ENCODE peak calls at places on chromosome 12, in seven cellular contexts. Z, J, V, A, U, M and F are unnamed samples.

GRCh38 chr12:122206976-122207375 is 3.5 kb downstream of the B3GNT4 start:
- DNase-seq in V (no peak), U (no peak), J (no peak), A (no peak), M (no peak), Z (no peak), F (no peak)

GRCh38 chr12:131639270-131639940 is 71.5 kb upstream of the SFSWAP start:
- DNase-seq in M (no peak), A (peak), Z (no peak), U (no peak), V (no peak), J (no peak), F (no peak)

GRCh38 chr12:39782026-39782545 is 162.5 kb upstream of the ABCD2 start:
- DNase-seq in J (no peak), M (no peak), A (no peak), V (no peak), U (no peak), Z (no peak), F (no peak)

GRCh38 chr12:132466241-132467188 is 23.4 kb upstream of the FBRSL1 start:
- DNase-seq in A (no peak), J (no peak), M (no peak), V (no peak), Z (no peak), U (no peak), F (no peak)

GRCh38 chr12:87382959-87383591 is 646.1 kb downstream of the C12orf50 start:
- DNase-seq in U (no peak), Z (no peak), J (no peak), V (no peak), A (no peak), M (no peak), F (no peak)

GRCh38 chr12:3084742-3085141 is 7.6 kb downstream of the TSPAN9 start:
- DNase-seq in J (no peak), U (peak), Z (no peak), M (no peak), A (no peak), V (no peak), F (no peak)

GRCh38 chr12:71973687-71974086 is 35.0 kb downstream of the TPH2 start:
- DNase-seq in Z (no peak), J (no peak), V (no peak), U (no peak), A (no peak), M (no peak), F (no peak)

GRCh38 chr12:26936559-26937442 is 980 bp downstream of the INTS13 start:
- DNase-seq in U (no peak), M (no peak), Z (no peak), J (no peak), V (no peak), A (no peak), F (no peak)

GRCh38 chr12:104263580-104264358 is 39.8 kb upstream of the EID3 start:
- DNase-seq in A (peak), V (no peak), U (no peak), M (no peak), J (no peak), Z (no peak), F (no peak)

GRCh38 chr12:53097207-53097563 is 282 bp upstream of the IGFBP6 start:
- DNase-seq in V (no peak), A (peak), M (no peak), J (no peak), Z (no peak), U (no peak), F (no peak)

GRCh38 chr12:91890742-91891141 is 254.9 kb downstream of the BTG1 start:
- DNase-seq in J (no peak), V (no peak), A (no peak), M (no peak), Z (no peak), U (no peak), F (no peak)

GRCh38 chr12:39912211-39912980 is 193.5 kb downstream of the SLC2A13 start:
- DNase-seq in M (peak), V (no peak), A (no peak), Z (no peak), U (no peak), J (no peak), F (no peak)

GRCh38 chr12:48331389-48331788 is 19.3 kb downstream of the ZNF641 start:
- DNase-seq in J (no peak), U (no peak), Z (no peak), V (no peak), M (no peak), A (no peak), F (no peak)

GRCh38 chr12:39406257-39406656 is 36.7 kb downstream of the KIF21A start:
- DNase-seq in Z (no peak), V (no peak), M (no peak), U (no peak), A (no peak), J (no peak), F (no peak)

GRCh38 chr12:25130741-25131188 is 64.2 kb downstream of the DNAI7 start:
- DNase-seq in Z (peak), U (no peak), V (no peak), M (peak), A (peak), J (no peak), F (no peak)

GRCh38 chr12:1528791-1529190 is 65.6 kb downstream of the FBXL14 start:
- DNase-seq in U (no peak), M (no peak), A (no peak), V (no peak), J (no peak), Z (no peak), F (no peak)

GRCh38 chr12:92080390-92081285 is 65.0 kb downstream of the BTG1 start:
- DNase-seq in J (no peak), M (no peak), Z (no peak), A (no peak), V (no peak), U (no peak), F (no peak)

GRCh38 chr12:57401165-57401564 is 29.7 kb downstream of the R3HDM2 start:
- DNase-seq in Z (no peak), A (no peak), J (no peak), V (no peak), U (no peak), M (no peak), F (no peak)

GRCh38 chr12:58914457-58914856 is 5.8 kb downstream of the LRIG3 start:
- DNase-seq in M (no peak), Z (no peak), J (no peak), U (no peak), A (no peak), V (no peak), F (no peak)

GRCh38 chr12:29771786-29772185 is 12.0 kb downstream of the TMTC1 start:
- DNase-seq in M (no peak), V (no peak), U (no peak), J (no peak), Z (no peak), A (no peak), F (no peak)

GRCh38 chr12:24062642-24063245 is 113.3 kb upstream of the SOX5 start:
- DNase-seq in U (no peak), Z (no peak), A (no peak), M (no peak), J (no peak), V (no peak), F (no peak)

GRCh38 chr12:132142679-132143327 is 1.3 kb downstream of the DDX51 start:
- DNase-seq in Z (no peak), V (no peak), A (no peak), M (no peak), U (no peak), J (no peak), F (no peak)

GRCh38 chr12:63400746-63401145 is 249.7 kb upstream of the AVPR1A start:
- DNase-seq in V (no peak), J (no peak), U (no peak), M (peak), A (no peak), Z (no peak), F (no peak)

GRCh38 chr12:49161092-49161795 is 27.6 kb downstream of the TUBA1A start:
- DNase-seq in U (no peak), A (no peak), V (no peak), M (no peak), Z (no peak), J (no peak), F (no peak)

GRCh38 chr12:90335561-90335960 is 619.4 kb downstream of the CCER1 start:
- DNase-seq in Z (no peak), A (no peak), V (no peak), M (no peak), U (no peak), J (no peak), F (no peak)

GRCh38 chr12:88325076-88325827 is 183.1 kb downstream of the TMTC3 start:
- DNase-seq in V (no peak), M (no peak), J (no peak), U (no peak), Z (no peak), A (no peak), F (no peak)

GRCh38 chr12:55743131-55743921 is 404 bp downstream of the GDF11 start:
- DNase-seq in M (no peak), J (no peak), U (no peak), A (peak), V (peak), Z (peak), F (peak)

GRCh38 chr12:52358575-52359350 is 8.5 kb downstream of the KRT85 start:
- DNase-seq in Z (no peak), J (peak), U (no peak), A (no peak), V (peak), M (no peak), F (peak)

GRCh38 chr12:128820723-128821432 is 2.9 kb downstream of the SLC15A4 start:
- DNase-seq in U (no peak), Z (no peak), J (no peak), A (no peak), M (no peak), V (no peak), F (no peak)

GRCh38 chr12:61521258-61521657 is 738.9 kb upstream of the USP15 start:
- DNase-seq in U (no peak), A (no peak), J (no peak), M (no peak), V (no peak), Z (no peak), F (no peak)

DNA sequence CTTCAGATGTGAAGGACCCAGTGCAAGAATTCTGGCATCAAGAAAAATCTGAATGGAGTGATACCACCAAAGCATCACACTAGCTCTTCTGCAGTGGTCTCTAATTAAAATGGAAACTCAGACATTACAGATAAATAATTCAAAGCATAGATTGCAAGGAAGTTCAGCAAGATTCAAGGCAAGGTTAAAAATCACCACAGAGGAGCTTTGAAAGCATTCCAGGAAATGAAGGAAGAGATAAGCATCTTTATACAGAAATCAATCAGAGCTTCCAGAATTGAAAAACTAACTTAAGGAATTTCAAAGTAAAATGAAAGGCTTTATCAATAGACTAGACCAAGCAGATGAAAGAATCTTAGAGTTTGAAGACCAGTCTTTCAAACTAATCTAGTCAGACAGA is 20.4 kb upstream of the GLIPR1 start:
- DNase-seq in V (no peak), U (no peak), M (no peak), J (no peak), Z (no peak), A (no peak), F (no peak)
- TF ChIP-seq TAF1 in V (no peak), U (no peak), M (no peak), J (no peak), Z (no peak), A (no peak), F (no peak)

GRCh38 chr12:8692573-8692972 is 5.2 kb upstream of the RIMKLB start:
- DNase-seq in J (no peak), Z (no peak), A (peak), V (no peak), U (no peak), M (no peak), F (no peak)

GRCh38 chr12:8689606-8690175 is 8.1 kb upstream of the RIMKLB start:
- DNase-seq in J (no peak), Z (no peak), A (no peak), V (no peak), U (no peak), M (no peak), F (no peak)

DNA sequence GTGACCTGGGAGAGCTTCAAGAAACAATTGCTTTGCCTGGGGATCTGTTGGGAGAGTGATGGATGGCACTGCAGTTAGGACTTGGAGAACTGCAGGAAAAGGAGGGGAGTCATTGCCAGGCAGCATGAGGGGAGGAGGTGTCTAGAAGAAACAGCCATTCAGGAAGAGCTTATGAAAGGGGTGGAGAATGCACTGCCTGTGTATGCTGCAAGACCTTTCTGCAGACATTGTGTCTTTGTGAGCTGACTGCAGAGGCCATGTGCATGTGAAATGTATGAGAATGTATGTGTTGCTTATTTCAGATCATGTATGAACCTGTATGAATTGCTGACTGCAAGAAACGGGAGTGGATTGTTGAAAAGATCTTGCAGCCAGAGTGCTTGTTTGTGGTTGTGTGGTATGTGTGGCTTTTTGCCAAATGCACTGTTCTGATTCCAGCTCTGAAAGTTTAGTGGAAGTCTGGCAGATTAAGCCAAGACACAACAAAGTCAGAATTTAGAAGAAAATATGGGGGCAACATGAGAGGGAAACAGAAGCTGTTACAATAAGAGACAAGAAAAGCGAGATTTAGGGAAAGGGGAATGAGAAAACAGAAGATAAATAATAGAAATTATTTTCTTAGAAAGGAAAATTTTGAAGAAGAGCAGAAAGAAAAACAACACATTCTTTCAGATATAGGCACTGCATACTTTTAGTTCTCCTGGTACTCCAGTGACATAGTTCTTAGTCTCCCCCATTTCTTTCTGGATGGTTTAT is 9.8 kb upstream of the RIMKLB start:
- DNase-seq in M (no peak), V (no peak), A (peak), Z (no peak), J (no peak), U (no peak), F (peak)
- TF ChIP-seq POLR2AphosphoS5 in M (no peak), V (no peak), A (peak), Z (no peak), J (no peak), U (no peak), F (no peak)

GRCh38 chr12:45402288-45402687 is 186.4 kb downstream of the ANO6 start:
- DNase-seq in J (no peak), U (no peak), M (no peak), A (no peak), Z (no peak), V (no peak), F (no peak)
- TF ChIP-seq TAF1 in J (no peak), U (no peak), M (no peak), A (no peak), Z (no peak), V (no peak), F (no peak)

DNA sequence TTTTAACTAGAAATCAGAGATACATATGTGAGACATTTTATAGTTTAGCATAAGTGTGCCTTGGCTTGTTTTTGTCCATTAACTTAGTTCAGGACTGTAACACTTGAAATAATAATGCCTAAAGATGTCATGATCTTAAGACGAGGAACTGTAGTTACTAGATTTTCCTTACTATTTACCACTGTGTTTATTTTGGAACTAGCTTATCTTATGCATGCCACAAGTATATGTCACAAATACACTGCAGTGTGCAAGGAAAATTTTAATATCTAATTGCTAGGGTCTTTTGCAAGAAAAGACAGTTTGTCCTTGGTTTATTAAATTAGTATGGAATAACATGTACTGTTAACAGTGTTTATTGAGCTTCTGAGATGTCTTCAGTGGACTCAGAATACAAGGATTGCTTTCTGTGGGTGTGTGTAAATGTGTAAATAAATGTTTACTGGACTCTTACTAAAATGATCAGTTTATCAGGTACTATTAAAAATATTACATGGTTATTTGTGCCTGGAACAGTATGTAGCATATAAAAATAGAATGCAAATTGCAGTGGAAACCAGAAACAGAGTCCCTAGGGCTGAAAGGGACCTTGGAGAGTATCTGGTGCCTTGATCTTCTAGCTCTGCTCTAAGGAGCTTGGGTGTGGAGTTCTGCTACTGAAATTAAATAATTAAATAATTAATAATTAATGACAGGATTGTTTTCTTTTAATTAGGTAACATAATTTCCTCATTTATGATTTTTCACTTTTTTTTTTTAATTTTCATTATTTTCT is 58.1 kb downstream of the FGD4 start:
- DNase-seq in M (no peak), J (no peak), Z (no peak), V (no peak), A (no peak), U (no peak), F (no peak)
- TF ChIP-seq POLR2AphosphoS5 in M (no peak), J (no peak), Z (no peak), V (no peak), A (no peak), U (no peak), F (no peak)

DNA sequence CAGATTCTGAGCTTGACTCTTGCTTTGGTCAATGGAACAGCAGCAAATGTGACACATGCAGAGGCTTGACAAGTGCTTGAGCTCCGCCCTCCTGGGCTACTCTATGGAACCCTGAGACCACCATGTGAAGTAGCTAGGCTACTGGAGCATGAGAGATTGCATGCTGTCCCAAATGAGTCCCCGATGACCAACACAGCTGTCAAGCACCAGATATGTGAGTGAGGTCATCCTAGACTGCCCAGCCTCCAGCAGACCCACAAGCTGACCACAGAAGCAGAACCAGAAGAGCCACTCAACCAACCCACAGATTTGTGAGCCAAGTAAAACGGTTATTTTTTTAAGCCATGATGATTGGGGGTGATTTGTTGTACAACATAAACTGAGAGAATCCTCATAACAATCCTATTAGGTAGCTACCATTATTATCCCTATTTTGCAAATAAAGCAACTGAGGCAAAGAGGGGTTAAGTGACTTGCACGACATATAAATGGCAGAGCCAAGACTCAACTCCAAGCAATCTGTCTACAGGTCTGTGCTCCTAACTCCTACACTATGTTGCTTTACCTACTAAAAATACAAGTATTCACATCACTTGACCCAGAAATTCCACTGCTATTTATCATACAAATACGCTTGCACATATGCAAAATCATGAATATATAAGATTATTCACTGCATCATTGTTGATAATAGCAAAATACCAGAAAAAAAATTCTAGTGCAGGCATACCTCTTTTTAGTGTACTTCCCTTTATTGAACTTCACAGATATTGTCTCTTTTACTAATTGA is 136.2 kb downstream of the NDUFA12 start:
- DNase-seq in M (no peak), Z (no peak), V (no peak), U (no peak), J (no peak), A (no peak), F (no peak)
- TF ChIP-seq TAF1 in M (no peak), Z (no peak), V (no peak), U (no peak), J (no peak), A (no peak), F (no peak)

DNA sequence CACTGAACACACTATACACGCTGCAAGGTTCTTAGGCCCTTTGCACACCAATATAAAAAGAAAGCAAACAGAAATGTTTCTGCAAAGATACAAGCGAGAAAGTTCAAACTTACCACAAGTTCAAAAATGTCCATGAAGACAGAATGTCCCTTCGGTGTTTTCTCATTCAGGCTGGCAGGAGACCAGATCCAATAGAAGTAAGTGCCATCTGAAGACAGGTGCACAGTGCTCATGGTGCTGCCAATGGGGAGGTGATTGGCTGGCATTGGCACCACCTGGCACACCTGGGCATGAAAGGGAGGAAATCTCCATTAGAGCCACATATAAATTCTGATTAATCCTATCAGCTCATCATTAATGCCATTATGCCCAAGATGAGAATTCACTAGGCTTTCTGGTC is 76.3 kb downstream of the HECTD4 start:
- DNase-seq in Z (no peak), U (no peak), M (no peak), A (no peak), V (no peak), J (no peak), F (no peak)
- TF ChIP-seq POLR2AphosphoS5 in Z (no peak), U (no peak), M (no peak), A (no peak), V (no peak), J (no peak), F (no peak)